ENCODE peak calls at places on chromosomes 12 and 14, in seven cellular contexts. O is H1, A is breast epithelium, C is GM23338, G is HL-60, B is stomach, H is transverse colon. E is an unnamed sample.

GRCh38 chr12:64006211-64006610 is 161.7 kb downstream of the SRGAP1 start:
- DNase-seq in C (no peak), B (no peak), O (no peak), A (no peak), G (no peak), H (no peak), E (no peak)

GRCh38 chr12:753401-754237 is 1.2 kb downstream of the WNK1 start:
- DNase-seq in H (peak), A (peak), O (no peak), G (no peak), B (peak), C (peak), E (no peak)

GRCh38 chr12:41527529-41528116 is 339.5 kb downstream of the PDZRN4 start:
- DNase-seq in G (no peak), B (no peak), A (no peak), O (no peak), C (no peak), H (no peak), E (no peak)

GRCh38 chr12:25377475-25378179 is 126.9 kb upstream of the KRAS start:
- DNase-seq in B (no peak), C (no peak), O (no peak), G (peak), A (no peak), H (no peak), E (no peak)

GRCh38 chr12:58537278-58537677 is 383.0 kb downstream of the LRIG3 start:
- DNase-seq in O (no peak), C (no peak), G (no peak), A (no peak), H (no peak), B (no peak), E (no peak)

GRCh38 chr12:53624453-53624852 is 1.7 kb downstream of the ATF7 start:
- DNase-seq in O (no peak), A (no peak), H (no peak), B (no peak), G (no peak), C (no peak), E (no peak)

GRCh38 chr12:88781909-88782308 is 201.6 kb upstream of the KITLG start:
- DNase-seq in H (no peak), O (no peak), B (no peak), C (no peak), A (no peak), G (no peak), E (no peak)

GRCh38 chr12:70449758-70450341 is 83.8 kb downstream of the KCNMB4 start:
- DNase-seq in A (no peak), C (no peak), G (no peak), O (no peak), B (no peak), H (no peak), E (no peak)

GRCh38 chr12:108744021-108744897 is 12.9 kb upstream of the CORO1C start:
- DNase-seq in C (no peak), B (no peak), G (no peak), O (no peak), H (no peak), A (no peak), E (no peak)

GRCh38 chr12:3753549-3754284 is 808 bp upstream of the CRACR2A start:
- DNase-seq in O (no peak), B (no peak), C (no peak), H (no peak), A (no peak), G (no peak), E (no peak)

GRCh38 chr12:76083761-76084276 is 666 bp downstream of the NAP1L1 start:
- DNase-seq in G (no peak), O (no peak), H (peak), A (peak), B (peak), C (peak), E (peak)

GRCh38 chr12:132834181-132834711 is 5.6 kb upstream of the GOLGA3 start:
- DNase-seq in G (no peak), C (no peak), O (no peak), H (no peak), B (no peak), A (no peak), E (no peak)

GRCh38 chr14:22296722-22297121 is 292.3 kb downstream of the DAD1 start:
- DNase-seq in O (no peak), G (no peak), A (no peak), C (peak), H (no peak), B (no peak), E (no peak)

GRCh38 chr12:108356902-108357806 is 18.0 kb upstream of the CMKLR1 start:
- DNase-seq in B (no peak), C (no peak), G (no peak), H (no peak), A (no peak), O (no peak), E (no peak)

GRCh38 chr14:104398656-104399055 is 180.9 kb upstream of the C14orf180 start:
- DNase-seq in O (no peak), B (no peak), G (no peak), A (no peak), H (no peak), C (no peak), E (no peak)

GRCh38 chr12:89156862-89157262 is 195.4 kb downstream of the DUSP6 start:
- DNase-seq in G (no peak), A (no peak), B (no peak), H (no peak), C (no peak), O (no peak), E (no peak)

GRCh38 chr14:105294142-105294597 is 6.6 kb downstream of the BRF1 start:
- DNase-seq in C (no peak), G (no peak), H (no peak), B (no peak), A (no peak), O (no peak), E (no peak)

GRCh38 chr14:55062517-55063351 is 11.3 kb downstream of the MAPK1IP1L start:
- DNase-seq in C (no peak), H (no peak), A (peak), O (no peak), G (no peak), B (no peak), E (no peak)

GRCh38 chr12:99436584-99436983 is 211.0 kb upstream of the GARIN6 start:
- DNase-seq in C (no peak), A (no peak), O (no peak), G (no peak), B (no peak), H (no peak), E (peak)

GRCh38 chr12:124149287-124149686 is 145.6 kb upstream of the RFLNA start:
- DNase-seq in G (no peak), O (no peak), C (no peak), B (no peak), A (no peak), H (no peak), E (no peak)

GRCh38 chr12:131831021-131831571 is 2.9 kb downstream of the MMP17 start:
- DNase-seq in H (no peak), B (no peak), G (no peak), A (no peak), O (no peak), C (no peak), E (no peak)

GRCh38 chr12:78871566-78871965 is 7.0 kb downstream of the SYT1 start:
- DNase-seq in B (no peak), A (no peak), O (no peak), H (no peak), G (no peak), C (no peak), E (no peak)

GRCh38 chr12:48189331-48190125 is 6.1 kb downstream of the CCDC184 start:
- DNase-seq in G (no peak), A (peak), O (no peak), B (peak), H (peak), C (peak), E (no peak)

GRCh38 chr14:83913466-83913865 is 1616.5 kb upstream of the FLRT2 start:
- DNase-seq in O (no peak), B (no peak), A (no peak), C (no peak), H (no peak), G (no peak), E (no peak)

GRCh38 chr14:26125039-26125438 is 472.8 kb downstream of the NOVA1 start:
- DNase-seq in G (no peak), C (no peak), H (no peak), B (no peak), O (no peak), A (no peak), E (no peak)

GRCh38 chr12:75390156-75390898 is 562 bp upstream of the GLIPR1L2 start:
- DNase-seq in B (no peak), O (no peak), G (no peak), H (no peak), A (no peak), C (no peak), E (no peak)

GRCh38 chr14:51552275-51552674 is 99.4 kb upstream of the FRMD6 start:
- DNase-seq in O (no peak), C (peak), B (no peak), H (no peak), A (no peak), G (no peak), E (no peak)
- TF ChIP-seq POLR2AphosphoS5 in O (no peak), C (no peak), B (no peak), H (no peak), A (no peak), G (no peak), E (no peak)

DNA sequence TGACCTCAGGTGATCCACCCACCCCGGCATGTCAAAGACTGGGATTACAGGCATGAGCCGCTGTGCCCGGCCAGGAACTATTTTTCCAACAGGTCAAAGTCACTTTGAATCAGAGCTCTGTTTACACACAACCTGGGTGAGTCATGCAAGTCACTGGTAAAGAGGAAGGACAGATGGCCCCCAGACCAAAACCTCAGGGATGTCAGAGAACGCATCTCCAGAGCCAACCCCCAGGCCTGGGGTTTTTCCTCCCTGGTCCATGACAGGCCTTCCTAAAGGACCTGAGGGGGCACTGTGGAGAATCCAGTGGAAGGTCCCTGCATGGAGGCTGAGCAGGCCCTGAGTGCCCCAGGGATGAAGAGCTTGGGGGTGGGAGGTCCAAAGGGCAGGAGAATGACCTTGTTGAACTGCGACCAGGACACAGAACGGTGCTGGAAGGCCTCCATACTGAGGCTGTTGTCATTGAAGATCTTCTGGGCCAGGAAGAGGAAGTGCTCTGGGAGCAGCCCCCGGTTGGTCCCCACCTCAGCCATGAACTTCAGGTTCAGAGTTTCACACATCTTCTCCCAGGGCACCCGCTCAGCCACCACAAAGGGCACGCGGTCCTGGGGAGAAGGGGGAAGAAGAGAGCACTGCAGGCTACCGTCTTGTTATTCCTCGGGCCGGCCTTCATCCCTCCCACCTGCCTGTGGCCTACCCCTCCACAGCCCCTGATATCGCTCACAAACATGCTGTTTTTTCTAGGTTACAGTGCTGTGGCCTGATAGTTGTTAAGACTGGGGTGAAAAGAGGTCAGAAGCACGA is 9.1 kb downstream of the STAT6 start:
- DNase-seq in G (no peak), H (peak), B (peak), A (no peak), O (no peak), C (no peak), E (no peak)
- TF ChIP-seq POLR2AphosphoS5 in G (no peak), H (no peak), B (peak), A (no peak), O (no peak), C (no peak), E (no peak)

GRCh38 chr12:27272375-27273028 is 28.4 kb downstream of the STK38L start:
- DNase-seq in H (no peak), B (no peak), A (no peak), C (no peak), O (no peak), G (no peak), E (no peak)
- TF ChIP-seq POLR2AphosphoS5 in H (no peak), B (peak), A (no peak), C (no peak), O (no peak), G (no peak), E (no peak)

GRCh38 chr12:105706321-105706972 is 376.0 kb downstream of the C12orf75 start:
- DNase-seq in C (peak), G (no peak), O (peak), B (no peak), A (no peak), H (no peak), E (no peak)

GRCh38 chr12:105705235-105705634 is 374.7 kb downstream of the C12orf75 start:
- DNase-seq in C (peak), B (no peak), G (no peak), O (no peak), H (no peak), A (no peak), E (no peak)

GRCh38 chr12:105704788-105705187 is 374.3 kb downstream of the C12orf75 start:
- DNase-seq in O (no peak), B (no peak), C (no peak), G (no peak), A (no peak), H (peak), E (no peak)

GRCh38 chr12:105706973-105707334 is 376.5 kb downstream of the C12orf75 start:
- DNase-seq in C (no peak), A (no peak), O (no peak), B (no peak), G (no peak), H (no peak), E (no peak)

DNA sequence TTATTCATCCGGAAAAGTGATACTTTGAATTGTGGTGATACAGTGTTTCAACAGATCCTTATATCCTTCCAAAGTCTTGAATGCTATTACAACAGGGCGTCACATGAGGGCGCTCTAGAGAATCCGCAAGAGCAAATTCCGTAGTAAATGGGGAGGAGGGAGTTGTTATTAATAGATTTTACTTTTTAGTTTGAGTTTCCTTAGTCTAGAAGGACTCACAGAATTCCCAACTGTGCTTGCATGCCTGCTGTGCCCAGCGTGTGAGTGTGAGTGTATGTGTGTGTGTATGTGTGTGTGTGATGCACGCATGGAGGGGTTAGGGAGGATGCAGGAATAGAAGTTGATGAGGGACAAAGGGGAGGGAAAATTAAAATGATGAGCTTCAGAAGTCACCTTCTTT is 375.3 kb downstream of the C12orf75 start:
- DNase-seq in O (no peak), B (peak), H (peak), A (no peak), C (peak), G (no peak), E (no peak)
- TF ChIP-seq POLR2AphosphoS5 in O (no peak), B (no peak), H (no peak), A (no peak), C (no peak), G (no peak), E (no peak)

DNA sequence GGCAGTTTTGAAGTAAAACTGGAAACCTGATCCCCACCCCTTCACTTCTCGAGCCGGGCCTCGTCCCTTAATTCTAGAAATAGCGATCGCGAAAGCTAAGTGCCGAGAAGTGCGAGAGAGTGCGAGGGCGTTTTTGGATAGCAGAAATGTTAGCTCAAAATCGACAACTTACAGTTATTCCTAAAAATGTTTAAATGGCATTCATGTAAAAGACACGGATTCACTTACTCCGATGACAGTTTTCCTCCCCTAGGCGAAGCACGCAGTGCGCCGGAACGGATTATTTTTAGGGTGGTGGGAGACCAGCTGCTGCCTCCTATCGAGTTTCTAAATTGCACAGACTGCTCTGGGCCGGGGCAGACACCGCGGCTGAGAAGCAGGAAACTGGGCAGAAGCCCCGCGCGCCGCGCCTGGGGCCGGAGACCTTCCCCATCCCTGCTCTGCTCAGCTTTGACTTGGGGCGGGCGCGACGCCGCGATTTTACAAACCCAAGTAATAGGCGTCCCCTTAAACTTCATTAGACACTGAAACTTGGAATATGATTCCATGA is at the start of gene ABCC9:
- DNase-seq in B (peak), H (peak), C (peak), A (no peak), G (no peak), O (no peak), E (no peak)
- TF ChIP-seq POLR2AphosphoS5 in B (peak), H (peak), C (no peak), A (no peak), G (no peak), O (no peak), E (no peak)

E was measured in GM12891.